ENCODE peak calls at places on chromosomes 2 and 18, in ten cellular contexts. One of them, this sample, is unnamed.

GRCh38 chr2:172471168-172471567 is 43.8 kb downstream of the ITGA6 start:
- DNase-seq in NCI-H774: no peak
- DNase-seq in AG09319: no peak
- DNase-seq in OCI-LY7: no peak
- DNase-seq in left lung: no peak
- DNase-seq in K562: no peak
- DNase-seq in iris pigment epithelial cell: no peak
- DNase-seq in HT-29: no peak
- DNase-seq in stimulated activated CD4-positive, alpha-beta T cell treated with anti-CD3 and anti-CD28 coated beads, Interleukin-2, amount 100 ng/mL, for 48 hours: no peak
- DNase-seq in cardiac septum: no peak
- DNase-seq in this sample: no peak

GRCh38 chr2:86622878-86623548 is 652 bp downstream of the RNF103 start:
- DNase-seq in NCI-H774: peak; percentile 23
- DNase-seq in AG09319: no peak
- DNase-seq in OCI-LY7: no peak
- DNase-seq in left lung: peak; percentile 94
- DNase-seq in K562: peak; percentile 63
- DNase-seq in iris pigment epithelial cell: no peak
- DNase-seq in HT-29: peak; percentile 54
- DNase-seq in stimulated activated CD4-positive, alpha-beta T cell treated with anti-CD3 and anti-CD28 coated beads, Interleukin-2, amount 100 ng/mL, for 48 hours: peak; percentile 37
- DNase-seq in cardiac septum: peak; percentile 80
- DNase-seq in this sample: peak; percentile 54

GRCh38 chr2:42764096-42764495 is at the start of gene OXER1:
- DNase-seq in NCI-H774: no peak
- DNase-seq in AG09319: no peak
- DNase-seq in OCI-LY7: no peak
- DNase-seq in left lung: no peak
- DNase-seq in K562: no peak
- DNase-seq in iris pigment epithelial cell: no peak
- DNase-seq in HT-29: no peak
- DNase-seq in stimulated activated CD4-positive, alpha-beta T cell treated with anti-CD3 and anti-CD28 coated beads, Interleukin-2, amount 100 ng/mL, for 48 hours: no peak
- DNase-seq in cardiac septum: no peak
- DNase-seq in this sample: no peak

GRCh38 chr2:43455735-43456642 is 139.8 kb downstream of the THADA start:
- DNase-seq in NCI-H774: no peak
- DNase-seq in AG09319: no peak
- DNase-seq in OCI-LY7: no peak
- DNase-seq in left lung: no peak
- DNase-seq in K562: no peak
- DNase-seq in iris pigment epithelial cell: peak; percentile 96
- DNase-seq in HT-29: peak; percentile 75
- DNase-seq in stimulated activated CD4-positive, alpha-beta T cell treated with anti-CD3 and anti-CD28 coated beads, Interleukin-2, amount 100 ng/mL, for 48 hours: no peak
- DNase-seq in cardiac septum: no peak
- DNase-seq in this sample: no peak

GRCh38 chr2:42743667-42744005 is 20.3 kb downstream of the OXER1 start:
- DNase-seq in NCI-H774: no peak
- DNase-seq in AG09319: no peak
- DNase-seq in OCI-LY7: no peak
- DNase-seq in left lung: no peak
- DNase-seq in K562: no peak
- DNase-seq in iris pigment epithelial cell: no peak
- DNase-seq in HT-29: no peak
- DNase-seq in stimulated activated CD4-positive, alpha-beta T cell treated with anti-CD3 and anti-CD28 coated beads, Interleukin-2, amount 100 ng/mL, for 48 hours: no peak
- DNase-seq in cardiac septum: no peak
- DNase-seq in this sample: no peak

GRCh38 chr18:21894619-21895367 is 154.2 kb downstream of the MIB1 start:
- DNase-seq in NCI-H774: no peak
- DNase-seq in AG09319: no peak
- DNase-seq in OCI-LY7: no peak
- DNase-seq in left lung: no peak
- DNase-seq in K562: no peak
- DNase-seq in iris pigment epithelial cell: peak; percentile 76
- DNase-seq in HT-29: no peak
- DNase-seq in stimulated activated CD4-positive, alpha-beta T cell treated with anti-CD3 and anti-CD28 coated beads, Interleukin-2, amount 100 ng/mL, for 48 hours: no peak
- DNase-seq in cardiac septum: no peak
- DNase-seq in this sample: no peak

GRCh38 chr18:582465-582864 is 2.3 kb downstream of the CETN1 start:
- DNase-seq in NCI-H774: no peak
- DNase-seq in AG09319: no peak
- DNase-seq in OCI-LY7: no peak
- DNase-seq in left lung: no peak
- DNase-seq in K562: no peak
- DNase-seq in iris pigment epithelial cell: no peak
- DNase-seq in HT-29: no peak
- DNase-seq in stimulated activated CD4-positive, alpha-beta T cell treated with anti-CD3 and anti-CD28 coated beads, Interleukin-2, amount 100 ng/mL, for 48 hours: no peak
- DNase-seq in cardiac septum: no peak
- DNase-seq in this sample: no peak

GRCh38 chr18:39799010-39799409 is 2156.0 kb upstream of the PIK3C3 start:
- DNase-seq in NCI-H774: peak; percentile 32
- DNase-seq in AG09319: no peak
- DNase-seq in OCI-LY7: no peak
- DNase-seq in left lung: no peak
- DNase-seq in K562: no peak
- DNase-seq in iris pigment epithelial cell: peak; percentile 55
- DNase-seq in HT-29: peak; percentile 29
- DNase-seq in stimulated activated CD4-positive, alpha-beta T cell treated with anti-CD3 and anti-CD28 coated beads, Interleukin-2, amount 100 ng/mL, for 48 hours: no peak
- DNase-seq in cardiac septum: no peak
- DNase-seq in this sample: no peak

GRCh38 chr18:43819873-43820272 is 542.6 kb upstream of the SYT4 start:
- DNase-seq in NCI-H774: no peak
- DNase-seq in AG09319: no peak
- DNase-seq in OCI-LY7: no peak
- DNase-seq in left lung: no peak
- DNase-seq in K562: no peak
- DNase-seq in iris pigment epithelial cell: no peak
- DNase-seq in HT-29: no peak
- DNase-seq in stimulated activated CD4-positive, alpha-beta T cell treated with anti-CD3 and anti-CD28 coated beads, Interleukin-2, amount 100 ng/mL, for 48 hours: no peak
- DNase-seq in cardiac septum: no peak
- DNase-seq in this sample: no peak

GRCh38 chr2:33287611-33288010 is 188.8 kb upstream of the RASGRP3 start:
- DNase-seq in NCI-H774: no peak
- DNase-seq in AG09319: no peak
- DNase-seq in OCI-LY7: no peak
- DNase-seq in left lung: no peak
- DNase-seq in K562: no peak
- DNase-seq in iris pigment epithelial cell: no peak
- DNase-seq in HT-29: no peak
- DNase-seq in stimulated activated CD4-positive, alpha-beta T cell treated with anti-CD3 and anti-CD28 coated beads, Interleukin-2, amount 100 ng/mL, for 48 hours: no peak
- DNase-seq in cardiac septum: no peak
- DNase-seq in this sample: no peak

GRCh38 chr18:75238786-75239185 is 28.2 kb downstream of the TSHZ1 start:
- DNase-seq in NCI-H774: no peak
- DNase-seq in AG09319: no peak
- DNase-seq in OCI-LY7: no peak
- DNase-seq in left lung: no peak
- DNase-seq in K562: no peak
- DNase-seq in iris pigment epithelial cell: no peak
- DNase-seq in HT-29: no peak
- DNase-seq in stimulated activated CD4-positive, alpha-beta T cell treated with anti-CD3 and anti-CD28 coated beads, Interleukin-2, amount 100 ng/mL, for 48 hours: no peak
- DNase-seq in cardiac septum: no peak
- DNase-seq in this sample: no peak

GRCh38 chr18:44602845-44603244 is 77.8 kb upstream of the SETBP1 start:
- DNase-seq in NCI-H774: no peak
- DNase-seq in AG09319: no peak
- DNase-seq in OCI-LY7: no peak
- DNase-seq in left lung: no peak
- DNase-seq in K562: no peak
- DNase-seq in iris pigment epithelial cell: peak; percentile 34
- DNase-seq in HT-29: no peak
- DNase-seq in stimulated activated CD4-positive, alpha-beta T cell treated with anti-CD3 and anti-CD28 coated beads, Interleukin-2, amount 100 ng/mL, for 48 hours: no peak
- DNase-seq in cardiac septum: no peak
- DNase-seq in this sample: no peak